ENCODE peak calls at places on chromosome 12, in six cellular contexts. H, Y, D, I, P and Q are unnamed samples.

GRCh38 chr12:10001141-10001778 is 2.3 kb upstream of the CLEC1B start:
- DNase-seq in H (no peak), Y (no peak), D (no peak), I (no peak), P (no peak), Q (no peak)

GRCh38 chr12:98297557-98297956 is 217.8 kb upstream of the TMPO start:
- DNase-seq in H (no peak), Y (no peak), D (no peak), I (no peak), P (no peak), Q (no peak)

GRCh38 chr12:92059976-92060375 is 85.7 kb downstream of the BTG1 start:
- DNase-seq in H (no peak), Y (no peak), D (no peak), I (no peak), P (no peak), Q (no peak)

GRCh38 chr12:66030217-66030781 is 100.3 kb downstream of the LLPH start:
- DNase-seq in H (no peak), Y (no peak), D (no peak), I (no peak), P (no peak), Q (no peak)

GRCh38 chr12:8695116-8695515 is 2.7 kb upstream of the RIMKLB start:
- DNase-seq in H (no peak), Y (no peak), D (no peak), I (no peak), P (no peak), Q (no peak)

GRCh38 chr12:16844875-16845274 is 238.9 kb upstream of the LMO3 start:
- DNase-seq in H (peak; percentile 10), Y (peak; percentile 3), D (no peak), I (peak; percentile 15), P (no peak), Q (no peak)

GRCh38 chr12:6606331-6607131 is 648 bp downstream of the CHD4 start:
- DNase-seq in H (peak; percentile 40), Y (peak; percentile 31), D (peak; percentile 89), I (no peak), P (peak; percentile 43), Q (peak; percentile 72)

GRCh38 chr12:84922721-84923120 is 10.1 kb upstream of the SLC6A15 start:
- DNase-seq in H (no peak), Y (no peak), D (no peak), I (no peak), P (no peak), Q (no peak)

GRCh38 chr12:56029666-56030293 is 8.9 kb downstream of the IKZF4 start:
- DNase-seq in H (peak; percentile 67), Y (peak; percentile 71), D (no peak), I (no peak), P (no peak), Q (peak; percentile 47)

GRCh38 chr12:7832059-7832696 is 40.5 kb downstream of the SLC2A14 start:
- DNase-seq in H (peak; percentile 69), Y (peak; percentile 62), D (no peak), I (no peak), P (no peak), Q (no peak)

GRCh38 chr12:47767197-47767724 is 5.8 kb upstream of the SLC48A1 start:
- DNase-seq in H (peak; percentile 69), Y (peak; percentile 53), D (no peak), I (no peak), P (no peak), Q (peak; percentile 82)

GRCh38 chr12:76449993-76450392 is 101.8 kb upstream of the BBS10 start:
- DNase-seq in H (no peak), Y (no peak), D (no peak), I (no peak), P (no peak), Q (no peak)

GRCh38 chr12:124347805-124348658 is 53.1 kb downstream of the RFLNA start:
- DNase-seq in H (no peak), Y (peak; percentile 27), D (no peak), I (no peak), P (no peak), Q (no peak)

GRCh38 chr12:72207756-72208155 is 64.4 kb upstream of the TRHDE start:
- DNase-seq in H (no peak), Y (no peak), D (no peak), I (no peak), P (no peak), Q (no peak)

GRCh38 chr12:125890983-125891382 is 825.7 kb downstream of the AACS start:
- DNase-seq in H (no peak), Y (no peak), D (no peak), I (no peak), P (no peak), Q (no peak)

GRCh38 chr12:128267246-128267622 is 264 bp downstream of the TMEM132C start:
- DNase-seq in H (no peak), Y (no peak), D (no peak), I (no peak), P (no peak), Q (no peak)

GRCh38 chr12:46523863-46524770 is 151.5 kb upstream of the SLC38A2 start:
- DNase-seq in H (peak; percentile 96), Y (peak; percentile 92), D (no peak), I (no peak), P (no peak), Q (no peak)

GRCh38 chr12:53102883-53103807 is at the start of gene SOAT2:
- DNase-seq in H (no peak), Y (peak; percentile 72), D (peak; percentile 58), I (no peak), P (no peak), Q (no peak)

GRCh38 chr12:114697741-114698565 is 14.0 kb upstream of the TBX3 start:
- DNase-seq in H (no peak), Y (no peak), D (no peak), I (no peak), P (no peak), Q (no peak)

GRCh38 chr12:93025145-93026103 is 96.3 kb upstream of the EEA1 start:
- DNase-seq in H (peak; percentile 59), Y (no peak), D (no peak), I (no peak), P (no peak), Q (no peak)

GRCh38 chr12:13293086-13293485 is 96.6 kb downstream of the EMP1 start:
- DNase-seq in H (no peak), Y (no peak), D (no peak), I (no peak), P (no peak), Q (no peak)

GRCh38 chr12:24709201-24709600 is 239.7 kb downstream of the BCAT1 start:
- DNase-seq in H (no peak), Y (no peak), D (no peak), I (no peak), P (no peak), Q (no peak)

GRCh38 chr12:7864751-7865150 is 8.0 kb downstream of the SLC2A14 start:
- DNase-seq in H (no peak), Y (no peak), D (no peak), I (no peak), P (no peak), Q (no peak)

GRCh38 chr12:6684609-6685008 is 4.6 kb downstream of the ZNF384 start:
- DNase-seq in H (peak; percentile 69), Y (peak; percentile 57), D (no peak), I (no peak), P (no peak), Q (no peak)

GRCh38 chr12:121494093-121494787 is 86.6 kb downstream of the KDM2B start:
- DNase-seq in H (peak; percentile 49), Y (no peak), D (no peak), I (peak; percentile 33), P (peak; percentile 25), Q (peak; percentile 44)

GRCh38 chr12:6378709-6379427 is 3.5 kb upstream of the SCNN1A start:
- DNase-seq in H (no peak), Y (no peak), D (peak; percentile 60), I (no peak), P (no peak), Q (no peak)

GRCh38 chr12:60399064-60399463 is 803.2 kb downstream of the SLC16A7 start:
- DNase-seq in H (no peak), Y (no peak), D (no peak), I (no peak), P (no peak), Q (no peak)
- TF ChIP-seq POLR2A in H (no peak), Y (no peak), D (no peak), I (no peak), P (no peak), Q (no peak)

DNA sequence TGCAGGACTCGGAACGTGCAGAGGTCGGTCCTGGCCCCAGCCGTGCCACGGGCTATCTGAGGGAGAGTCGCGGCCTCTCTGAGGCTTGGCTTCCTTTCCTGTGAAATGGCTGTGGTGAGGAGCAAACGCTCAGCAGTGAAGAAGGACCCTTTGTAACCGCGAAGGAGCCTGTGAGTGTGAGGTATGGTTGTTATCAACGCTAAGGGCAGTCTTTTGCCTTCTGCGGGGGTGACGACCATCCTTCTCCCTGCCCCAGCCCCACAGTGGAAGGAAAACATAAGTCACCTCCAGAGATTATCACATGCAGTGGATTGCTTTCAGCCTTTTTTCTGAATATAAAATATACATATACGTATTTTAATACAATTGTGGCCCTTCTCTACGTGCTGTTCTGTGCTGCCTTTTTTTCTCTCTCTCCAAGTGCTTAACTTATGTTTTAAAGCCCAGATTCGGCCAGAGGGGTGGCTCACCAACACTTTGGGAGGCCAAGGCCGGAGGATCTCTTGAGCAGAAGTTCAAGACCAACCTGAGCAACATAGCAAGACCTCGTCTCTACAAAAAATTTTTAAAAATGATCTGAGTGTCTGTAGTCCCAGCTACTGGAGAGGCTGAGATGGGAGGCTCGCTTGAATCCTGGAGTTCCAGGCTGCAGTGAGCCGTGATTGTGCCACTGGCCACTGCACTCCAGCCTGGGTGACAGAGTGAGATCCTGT is 17.4 kb downstream of the TAMALIN start:
- DNase-seq in H (no peak), Y (no peak), D (no peak), I (no peak), P (no peak), Q (no peak)
- TF ChIP-seq CTCF in H (peak; percentile 14), Y (no peak), D (peak; percentile 14), I (no peak), P (no peak), Q (peak; percentile 22)

DNA sequence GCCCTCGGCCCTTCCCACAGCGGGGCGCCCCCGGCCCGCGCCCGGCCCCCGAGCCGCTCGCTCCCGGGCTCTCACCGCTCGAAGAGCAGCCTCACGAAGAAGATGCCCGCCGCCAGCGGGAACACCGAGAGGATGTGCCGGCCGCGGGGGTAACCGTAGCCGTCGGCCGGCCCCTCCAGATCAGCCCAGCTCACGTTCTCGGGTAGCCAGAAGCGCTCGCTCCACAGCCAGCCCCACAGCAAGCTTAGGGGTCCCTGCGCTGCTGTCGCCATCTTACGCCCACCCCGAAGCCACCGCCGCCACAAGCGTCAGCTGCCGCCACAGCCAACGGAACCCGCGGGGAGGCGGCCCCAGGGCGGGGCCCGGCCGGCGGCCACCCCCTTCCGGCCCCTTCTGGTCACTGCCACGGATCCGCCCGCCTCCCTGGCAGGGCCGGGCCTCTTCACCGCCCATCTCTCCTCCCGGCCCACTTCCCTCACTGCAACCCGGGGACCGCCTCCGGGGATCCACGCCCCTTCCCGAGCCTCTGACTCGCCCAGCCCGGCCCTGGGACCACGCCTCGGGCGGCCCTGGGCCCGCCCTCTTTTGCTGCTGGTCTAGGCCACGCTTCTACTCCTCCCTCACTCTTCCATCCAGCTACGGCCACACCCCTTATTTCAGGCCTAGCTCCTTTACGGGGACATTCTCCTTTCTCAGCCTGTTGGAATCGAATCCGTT is at the start of gene CERS5:
- DNase-seq in H (peak; percentile 99), Y (peak; percentile 96), D (peak; percentile 99), I (peak; percentile 97), P (peak; percentile 97), Q (peak; percentile 99)
- TF ChIP-seq EP300 in H (no peak), Y (no peak), D (no peak), I (no peak), P (peak; percentile 62), Q (no peak)

GRCh38 chr12:49130151-49131050 is 794 bp downstream of the TUBA1B start:
- DNase-seq in H (peak; percentile 96), Y (peak; percentile 85), D (peak; percentile 97), I (peak; percentile 85), P (peak; percentile 87), Q (peak; percentile 96)
- TF ChIP-seq POLR2A in H (peak; percentile 44), Y (peak; percentile 76), D (no peak), I (peak; percentile 85), P (no peak), Q (peak; percentile 87)